ENCODE peak calls at places on chromosome 4, in ten cellular contexts. P is breast epithelium; F is M059J; N is stimulated activated CD4-positive, alpha-beta T cell treated with anti-CD3 and anti-CD28 coated beads, Interleukin-4, amount 100 ng/mL, for 4 hours; L is GM20000; Z is aorta; S is GM13976; U is NCI-H2029 treated with DMSO at 0.1 percent for 48 hours; M is non-pigmented ciliary epithelial cell; E is uterus. B is an unnamed sample.
A peak's percentile ranks its signal among the peaks of the same experiment; 100 is the strongest.

GRCh38 chr4:121253961-121254360 is 89.8 kb upstream of the TNIP3 start:
- DNase-seq in S (no peak), N (no peak), U (no peak), L (no peak), Z (no peak), P (no peak), E (no peak), F (no peak), M (no peak), B (no peak)

GRCh38 chr4:11765849-11766453 is 337.3 kb upstream of the HS3ST1 start:
- DNase-seq in E (no peak), F (peak; percentile 21), N (no peak), M (no peak), L (peak; percentile 21), S (no peak), Z (no peak), P (no peak), U (no peak), B (no peak)

GRCh38 chr4:57320880-57321279 is 210.7 kb upstream of the IGFBP7 start:
- DNase-seq in Z (no peak), F (no peak), L (no peak), N (no peak), E (no peak), M (no peak), S (no peak), P (no peak), U (no peak), B (no peak)

GRCh38 chr4:94889523-94889922 is 131.8 kb downstream of the BMPR1B start:
- DNase-seq in N (no peak), U (no peak), P (no peak), F (no peak), Z (no peak), E (no peak), M (no peak), L (no peak), S (no peak), B (no peak)

GRCh38 chr4:6687947-6688878 is 5.5 kb upstream of the S100P start:
- DNase-seq in E (no peak), F (no peak), S (peak; percentile 29), L (no peak), Z (no peak), N (no peak), U (no peak), M (no peak), P (peak; percentile 79), B (no peak)

GRCh38 chr4:175125410-175126068 is 207.4 kb downstream of the ADAM29 start:
- DNase-seq in U (no peak), L (no peak), E (no peak), F (no peak), P (no peak), M (no peak), S (no peak), Z (no peak), N (no peak), B (no peak)

GRCh38 chr4:7808752-7809151 is 130.9 kb downstream of the AFAP1 start:
- DNase-seq in M (peak; percentile 68), S (no peak), F (peak; percentile 82), E (no peak), N (no peak), L (no peak), U (no peak), P (no peak), Z (no peak), B (peak; percentile 23)

GRCh38 chr4:13415068-13415785 is 68.9 kb downstream of the RAB28 start:
- DNase-seq in Z (peak; percentile 72), P (no peak), E (no peak), F (no peak), U (no peak), N (no peak), L (no peak), M (no peak), S (no peak), B (no peak)

GRCh38 chr4:173538148-173538902 is 8.3 kb upstream of the HAND2 start:
- DNase-seq in L (peak; percentile 28), Z (peak; percentile 82), S (no peak), P (no peak), U (no peak), N (no peak), E (no peak), F (peak; percentile 7), M (no peak), B (no peak)

GRCh38 chr4:1532549-1533395 is 126.5 kb upstream of the NKX1-1 start:
- DNase-seq in M (no peak), U (no peak), F (no peak), P (no peak), L (no peak), Z (peak; percentile 71), S (no peak), N (no peak), E (no peak), B (no peak)

GRCh38 chr4:77430847-77431246 is 174.8 kb upstream of the CXCL13 start:
- DNase-seq in N (no peak), E (no peak), S (no peak), L (no peak), M (no peak), U (no peak), Z (no peak), F (no peak), P (no peak), B (no peak)

GRCh38 chr4:83062748-83063147 is 27.8 kb downstream of the COPS4 start:
- DNase-seq in Z (no peak), S (no peak), E (no peak), U (no peak), P (no peak), N (no peak), L (no peak), M (no peak), F (no peak), B (no peak)

GRCh38 chr4:4390046-4390445 is 3.1 kb downstream of the NSG1 start:
- DNase-seq in L (no peak), N (no peak), S (no peak), U (no peak), E (no peak), M (no peak), Z (peak; percentile 14), F (no peak), P (no peak), B (no peak)

GRCh38 chr4:145827885-145828284 is 110.7 kb downstream of the ZNF827 start:
- DNase-seq in Z (no peak), N (no peak), S (no peak), M (no peak), U (no peak), E (no peak), L (no peak), P (no peak), F (no peak), B (no peak)

GRCh38 chr4:992297-993110 is 700 bp downstream of the SLC26A1 start:
- DNase-seq in S (no peak), P (peak; percentile 84), N (no peak), M (no peak), F (no peak), E (no peak), U (no peak), Z (no peak), L (no peak), B (no peak)

GRCh38 chr4:121998024-121998423 is 46.2 kb upstream of the TRPC3 start:
- DNase-seq in E (no peak), Z (no peak), L (no peak), S (no peak), F (peak; percentile 34), U (no peak), N (no peak), P (no peak), M (no peak), B (no peak)

GRCh38 chr4:98448923-98449322 is 187.7 kb downstream of the RAP1GDS1 start:
- DNase-seq in S (no peak), L (no peak), P (no peak), Z (no peak), F (no peak), N (no peak), U (no peak), M (no peak), E (no peak), B (no peak)

GRCh38 chr4:24910504-24910903 is 2.3 kb downstream of the CCDC149 start:
- DNase-seq in M (peak; percentile 77), Z (no peak), F (no peak), P (no peak), S (no peak), E (no peak), U (no peak), N (no peak), L (no peak), B (no peak)

GRCh38 chr4:97643179-97643578 is 500.1 kb downstream of the STPG2 start:
- DNase-seq in P (no peak), F (no peak), Z (no peak), M (no peak), N (no peak), S (no peak), L (no peak), E (no peak), U (no peak), B (no peak)

GRCh38 chr4:184021389-184021788 is 116.3 kb downstream of the STOX2 start:
- DNase-seq in F (no peak), U (no peak), S (no peak), P (no peak), Z (no peak), E (no peak), N (no peak), L (no peak), M (no peak), B (no peak)

GRCh38 chr4:140755811-140756291 is 334 bp downstream of the TBC1D9 start:
- DNase-seq in L (peak; percentile 70), F (peak; percentile 49), E (peak; percentile 36), Z (peak; percentile 87), S (peak; percentile 64), P (peak; percentile 56), N (peak; percentile 1), U (no peak), M (no peak), B (no peak)

GRCh38 chr4:186557061-186557460 is 1.7 kb upstream of the MTNR1A start:
- DNase-seq in M (no peak), S (no peak), Z (no peak), L (no peak), U (no peak), E (no peak), N (no peak), P (no peak), F (peak; percentile 26), B (no peak)

GRCh38 chr4:165016971-165017370 is 14.8 kb upstream of the TRIM60 start:
- DNase-seq in F (no peak), L (no peak), N (no peak), Z (no peak), M (no peak), P (no peak), S (no peak), E (no peak), U (no peak), B (no peak)

GRCh38 chr4:16866974-16867373 is 31.5 kb downstream of the LDB2 start:
- DNase-seq in Z (no peak), M (no peak), N (no peak), L (no peak), F (peak; percentile 43), U (no peak), S (no peak), E (no peak), P (no peak), B (no peak)

GRCh38 chr4:109125084-109125483 is 177.4 kb downstream of the COL25A1 start:
- DNase-seq in M (no peak), N (no peak), Z (no peak), F (no peak), S (no peak), L (no peak), P (no peak), E (no peak), U (no peak), B (no peak)

GRCh38 chr4:92988301-92988700 is 684.5 kb downstream of the GRID2 start:
- DNase-seq in M (no peak), L (no peak), Z (no peak), E (no peak), P (no peak), F (no peak), S (no peak), N (no peak), U (no peak), B (no peak)

GRCh38 chr4:47852121-47852520 is 14.3 kb upstream of the CORIN start:
- DNase-seq in F (no peak), N (no peak), E (peak; percentile 39), M (peak; percentile 94), S (no peak), Z (no peak), U (no peak), L (no peak), P (no peak), B (no peak)

GRCh38 chr4:62399242-62399641 is 1199.1 kb downstream of the ADGRL3 start:
- DNase-seq in Z (no peak), L (peak; percentile 24), E (no peak), P (no peak), F (no peak), N (no peak), M (no peak), S (peak; percentile 15), U (no peak), B (no peak)